ENCODE peak calls at places on chromosome 20, in nine cellular contexts. G is heart left ventricle, T is GM12891, L is A549, P is right lobe of liver, C is HepG2, W is thyroid gland, S is GM12892, A is ovary. Q is an unnamed sample.
A peak's percentile ranks its signal among the peaks of the same experiment; 100 is the strongest.

GRCh38 chr20:52192296-52193007 is 873 bp upstream of the ZFP64 start:
- DNase-seq in G (peak; percentile 53), P (peak; percentile 54), C (peak; percentile 83), L (peak; percentile 79), S (no peak), W (no peak), T (peak; percentile 14), A (no peak), Q (peak; percentile 37)

GRCh38 chr20:48282591-48283228 is 497.4 kb upstream of the SULF2 start:
- DNase-seq in C (peak; percentile 35), G (no peak), T (no peak), S (no peak), L (peak; percentile 22), P (no peak), A (no peak), W (no peak), Q (no peak)

GRCh38 chr20:57391439-57392129 is 388 bp downstream of the RBM38 start:
- DNase-seq in T (no peak), G (peak; percentile 42), W (peak; percentile 27), C (no peak), A (peak; percentile 35), P (no peak), L (no peak), S (no peak), Q (no peak)

GRCh38 chr20:52305029-52305645 is 113.6 kb upstream of the ZFP64 start:
- DNase-seq in C (no peak), P (no peak), A (no peak), T (no peak), L (no peak), G (no peak), S (no peak), W (no peak), Q (no peak)

GRCh38 chr20:4820833-4821518 is 99.3 kb downstream of the PRND start:
- DNase-seq in G (peak; percentile 60), A (peak; percentile 71), W (no peak), T (no peak), S (no peak), P (no peak), C (no peak), L (peak; percentile 50), Q (no peak)

GRCh38 chr20:41180599-41181333 is 43.4 kb downstream of the PLCG1 start:
- DNase-seq in S (no peak), A (peak; percentile 7), W (peak; percentile 2), L (no peak), G (no peak), P (no peak), C (peak; percentile 29), T (no peak), Q (no peak)

GRCh38 chr20:35199696-35200095 is 26.8 kb upstream of the MMP24 start:
- DNase-seq in S (no peak), W (no peak), T (no peak), L (no peak), P (no peak), C (no peak), G (no peak), A (no peak), Q (no peak)

GRCh38 chr20:58708246-58708931 is 15.8 kb downstream of the NPEPL1 start:
- DNase-seq in L (no peak), P (no peak), C (no peak), T (no peak), S (no peak), G (peak; percentile 11), A (peak; percentile 5), W (no peak), Q (no peak)

GRCh38 chr20:25300496-25301170 is 52.7 kb downstream of the PYGB start:
- DNase-seq in C (no peak), W (no peak), L (no peak), P (no peak), T (no peak), S (no peak), G (peak; percentile 41), A (no peak), Q (no peak)

GRCh38 chr20:56957737-56958553 is 308.5 kb downstream of the BMP7 start:
- DNase-seq in T (no peak), P (no peak), G (no peak), C (no peak), S (no peak), A (no peak), L (no peak), W (no peak), Q (no peak)

GRCh38 chr20:4929686-4930397 is 71.5 kb downstream of the SLC23A2 start:
- DNase-seq in T (no peak), A (no peak), C (no peak), W (no peak), L (no peak), P (no peak), S (no peak), G (no peak), Q (no peak)

GRCh38 chr20:2538931-2539330 is 2.6 kb downstream of the TMC2 start:
- DNase-seq in W (peak; percentile 34), G (no peak), L (no peak), A (peak; percentile 15), S (no peak), P (no peak), C (no peak), T (no peak), Q (no peak)

GRCh38 chr20:1171461-1172093 is 13.2 kb downstream of the TMEM74B start:
- DNase-seq in G (no peak), C (peak; percentile 42), S (no peak), T (no peak), L (peak; percentile 24), W (no peak), A (no peak), P (no peak), Q (peak; percentile 11)

GRCh38 chr20:62370115-62370806 is 3.1 kb upstream of the LAMA5 start:
- DNase-seq in L (peak; percentile 71), T (no peak), W (no peak), A (no peak), P (no peak), C (no peak), S (no peak), G (no peak), Q (no peak)

GRCh38 chr20:4633780-4634179 is 87.9 kb upstream of the PRND start:
- DNase-seq in P (no peak), A (no peak), G (peak; percentile 32), S (no peak), T (no peak), W (no peak), C (no peak), L (peak; percentile 12), Q (no peak)

GRCh38 chr20:36017034-36017951 is 48.9 kb downstream of the CNBD2 start:
- DNase-seq in G (no peak), S (no peak), A (peak; percentile 49), P (no peak), T (no peak), C (no peak), L (peak; percentile 81), W (peak; percentile 48), Q (peak; percentile 10)

GRCh38 chr20:3088031-3088430 is 3.5 kb upstream of the AVP start:
- DNase-seq in A (no peak), T (no peak), P (no peak), G (no peak), W (no peak), S (no peak), L (no peak), C (no peak), Q (no peak)

GRCh38 chr20:24164360-24164759 is 175.8 kb upstream of the GGTLC1 start:
- DNase-seq in C (peak; percentile 21), G (no peak), T (no peak), W (no peak), P (no peak), S (no peak), L (peak; percentile 19), A (no peak), Q (no peak)

GRCh38 chr20:54000262-54000661 is 70.1 kb downstream of the BCAS1 start:
- DNase-seq in P (no peak), S (no peak), A (no peak), W (no peak), G (no peak), L (no peak), T (no peak), C (no peak), Q (no peak)

GRCh38 chr20:50588034-50588736 is 78.0 kb downstream of the PTPN1 start:
- DNase-seq in W (peak; percentile 76), C (peak; percentile 67), G (peak; percentile 73), P (peak; percentile 83), L (peak; percentile 72), T (peak; percentile 76), S (peak; percentile 81), A (peak; percentile 67), Q (peak; percentile 76)
- TF ChIP-seq POLR2A in W (no peak), C (no peak), G (no peak), P (no peak), L (no peak), T (no peak), S (peak; percentile 30), A (no peak), Q (no peak)

GRCh38 chr20:32521780-32522524 is 63.2 kb downstream of the NOL4L start:
- DNase-seq in T (peak; percentile 75), S (peak; percentile 67), A (peak; percentile 46), G (peak; percentile 67), C (peak; percentile 72), W (peak; percentile 64), L (peak; percentile 51), P (peak; percentile 71), Q (peak; percentile 81)
- TF ChIP-seq POLR2A in T (no peak), S (no peak), A (no peak), G (no peak), C (no peak), W (no peak), L (no peak), P (no peak), Q (no peak)

GRCh38 chr20:63873477-63873971 is 8.5 kb downstream of the TPD52L2 start:
- DNase-seq in L (peak; percentile 43), W (peak; percentile 35), T (no peak), C (no peak), A (no peak), P (no peak), S (no peak), G (peak; percentile 60), Q (peak; percentile 64)
- TF ChIP-seq POLR2A in L (no peak), W (no peak), T (no peak), C (no peak), A (no peak), P (no peak), S (no peak), G (no peak), Q (peak; percentile 37)

DNA sequence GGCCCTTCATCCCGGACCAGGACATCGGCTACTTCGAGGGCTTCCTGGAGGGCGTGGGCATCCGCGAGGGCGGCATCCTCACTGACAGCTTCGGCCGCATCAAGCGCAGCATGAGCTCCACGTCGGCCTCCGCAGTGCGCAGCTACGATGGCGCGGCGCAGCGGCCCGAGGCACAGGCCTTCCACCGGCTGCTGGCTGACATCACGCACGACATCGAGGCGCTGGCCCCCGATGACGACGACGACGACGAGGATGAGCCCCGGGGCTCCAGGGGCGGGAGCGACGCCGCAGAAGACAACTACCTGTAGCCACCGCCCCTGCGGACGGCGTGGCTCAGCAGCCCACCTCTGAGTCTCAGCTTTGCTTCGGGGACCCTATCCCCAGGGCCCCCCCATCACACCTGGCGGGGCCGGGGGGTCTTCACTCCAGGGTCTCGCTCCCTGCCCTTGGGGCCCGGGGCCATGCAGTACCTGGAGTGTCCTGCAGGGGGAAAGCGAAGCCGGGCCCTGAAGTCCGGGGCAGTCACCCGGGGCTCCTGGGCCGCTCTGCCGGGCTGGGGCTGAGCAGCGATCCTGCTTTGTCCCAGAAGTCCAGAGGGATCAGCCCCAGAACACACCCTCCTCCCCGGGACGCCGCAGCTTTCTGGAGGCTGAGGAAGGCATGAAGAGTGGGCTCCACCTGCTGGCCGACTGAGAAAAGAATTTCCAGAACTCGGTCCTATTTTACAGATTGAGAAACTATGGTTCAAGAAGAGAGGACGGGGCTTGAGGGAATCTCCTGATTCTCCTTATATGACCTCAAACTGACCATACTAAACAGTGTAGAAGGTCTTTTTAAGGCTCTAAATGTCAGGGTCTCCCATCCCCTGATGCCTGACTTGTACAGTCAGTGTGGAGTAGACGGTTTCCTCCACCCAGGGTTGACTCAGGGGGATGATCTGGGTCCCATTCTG is 20.8 kb upstream of the HCK start:
- DNase-seq in G (peak; percentile 85), W (peak; percentile 80), T (peak; percentile 44), L (peak; percentile 89), S (peak; percentile 48), C (peak; percentile 94), A (peak; percentile 56), P (peak; percentile 85), Q (peak; percentile 89)
- TF ChIP-seq POLR2A in G (no peak), W (no peak), T (no peak), L (no peak), S (no peak), C (no peak), A (no peak), P (no peak), Q (no peak)